ENCODE peak calls at places on chromosomes 16 and 17, in four cellular contexts. V, S, U and R are unnamed samples.

GRCh38 chr16:72189865-72190371 is 18.0 kb upstream of the PMFBP1 start:
- DNase-seq in V (no peak), S (no peak), U (no peak), R (no peak)

GRCh38 chr17:22463110-22463850 is 771.0 kb downstream of the KCNJ18 start:
- DNase-seq in V (no peak), S (no peak), U (no peak), R (no peak)

GRCh38 chr16:22688930-22689329 is 125.0 kb upstream of the HS3ST2 start:
- DNase-seq in V (no peak), S (no peak), U (no peak), R (no peak)

GRCh38 chr16:84751947-84752346 is 52.1 kb downstream of the USP10 start:
- DNase-seq in V (peak), S (no peak), U (no peak), R (no peak)

GRCh38 chr16:87531418-87531817 is 38.6 kb upstream of the ZCCHC14 start:
- DNase-seq in V (no peak), S (no peak), U (no peak), R (no peak)

GRCh38 chr17:79944821-79945391 is 90.8 kb downstream of the TBC1D16 start:
- DNase-seq in V (no peak), S (no peak), U (no peak), R (peak)

GRCh38 chr17:40563371-40564052 is 1.8 kb downstream of the CCR7 start:
- DNase-seq in V (no peak), S (no peak), U (no peak), R (no peak)

GRCh38 chr17:20944014-20944905 is 98.6 kb downstream of the USP22 start:
- DNase-seq in V (no peak), S (no peak), U (peak), R (peak)

GRCh38 chr17:21505819-21506815 is 130.0 kb downstream of the KCNJ12 start:
- DNase-seq in V (no peak), S (no peak), U (no peak), R (no peak)

GRCh38 chr16:69404275-69404805 is 18.5 kb upstream of the TERF2 start:
- DNase-seq in V (no peak), S (peak), U (peak), R (no peak)

GRCh38 chr17:34401165-34401564 is 38.1 kb upstream of the CCL1 start:
- DNase-seq in V (no peak), S (no peak), U (no peak), R (no peak)

GRCh38 chr16:1167276-1168107 is 14.6 kb downstream of the CACNA1H start:
- DNase-seq in V (no peak), S (no peak), U (no peak), R (peak)

GRCh38 chr16:75566889-75567255 is 693 bp downstream of the GABARAPL2 start:
- DNase-seq in V (no peak), S (peak), U (no peak), R (peak)

GRCh38 chr17:11144358-11145233 is 96.4 kb upstream of the SHISA6 start:
- DNase-seq in V (no peak), S (peak), U (peak), R (peak)

GRCh38 chr16:80294172-80294571 is 246.6 kb upstream of the DYNLRB2 start:
- DNase-seq in V (no peak), S (no peak), U (no peak), R (no peak)

GRCh38 chr16:3599922-3600321 is 11.5 kb downstream of the SLX4 start:
- DNase-seq in V (no peak), S (no peak), U (no peak), R (no peak)

GRCh38 chr16:64626771-64627170 is 495.1 kb downstream of the CDH11 start:
- DNase-seq in V (no peak), S (no peak), U (no peak), R (no peak)

GRCh38 chr16:27642753-27643152 is 92.8 kb downstream of the KATNIP start:
- DNase-seq in V (no peak), S (peak), U (peak), R (peak)

GRCh38 chr17:5618511-5618910 is 34.2 kb upstream of the NLRP1 start:
- DNase-seq in V (no peak), S (no peak), U (no peak), R (no peak)

GRCh38 chr17:36592316-36592710 is 634 bp downstream of the DHRS11 start:
- DNase-seq in V (no peak), S (peak), U (no peak), R (peak)

GRCh38 chr17:40303706-40304450 is 5.1 kb upstream of the RARA start:
- DNase-seq in V (no peak), S (no peak), U (no peak), R (no peak)

GRCh38 chr16:84820771-84821170 is 986 bp downstream of the CRISPLD2 start:
- DNase-seq in V (no peak), S (no peak), U (no peak), R (no peak)

GRCh38 chr16:705748-706188 is at the start of gene FBXL16:
- DNase-seq in V (no peak), S (peak), U (no peak), R (no peak)

GRCh38 chr17:32481193-32481592 is 5.6 kb upstream of the CDK5R1 start:
- DNase-seq in V (no peak), S (no peak), U (no peak), R (no peak)

GRCh38 chr17:75816693-75817092 is 27.5 kb downstream of the UNC13D start:
- DNase-seq in V (no peak), S (no peak), U (no peak), R (no peak)

GRCh38 chr17:53630638-53631037 is 192.1 kb upstream of the KIF2B start:
- DNase-seq in V (no peak), S (no peak), U (no peak), R (no peak)

GRCh38 chr16:75250809-75251279 is 580 bp downstream of the BCAR1 start:
- DNase-seq in V (no peak), S (peak), U (peak), R (no peak)

DNA sequence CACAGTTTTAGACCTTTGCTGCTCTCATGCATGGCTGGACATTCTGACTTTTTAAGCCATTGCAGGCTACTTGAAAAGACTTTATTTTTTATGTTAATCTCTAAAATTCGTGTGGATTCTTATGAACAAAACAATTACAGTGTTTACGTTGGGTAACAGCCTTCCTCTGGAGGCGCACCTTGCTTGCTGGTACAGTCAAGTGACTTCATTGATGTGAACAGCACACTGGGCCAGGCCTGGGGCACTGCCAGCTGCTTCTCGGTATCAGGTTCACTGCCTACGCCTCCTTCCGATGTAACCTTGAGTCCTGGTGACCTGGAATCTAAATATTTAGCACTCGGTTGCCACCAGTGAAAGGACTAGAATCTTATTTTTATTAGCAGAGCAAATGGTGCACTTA is 27.8 kb downstream of the MARCHF10 start:
- DNase-seq in V (no peak), S (no peak), U (no peak), R (no peak)
- TF ChIP-seq CREM in V (no peak), S (no peak), U (no peak), R (no peak)

GRCh38 chr17:43987131-43988021 is 17.0 kb upstream of the NAGS start:
- DNase-seq in V (no peak), S (no peak), U (no peak), R (no peak)
- TF ChIP-seq CREM in V (no peak), S (no peak), U (no peak), R (no peak)

GRCh38 chr17:82121660-82122629 is 23.9 kb upstream of the FASN start:
- DNase-seq in V (no peak), S (no peak), U (no peak), R (no peak)
- TF ChIP-seq CREM in V (no peak), S (no peak), U (no peak), R (no peak)

GRCh38 chr17:72296456-72296855 is 175.6 kb downstream of the SOX9 start:
- DNase-seq in V (no peak), S (no peak), U (no peak), R (no peak)
- TF ChIP-seq CREM in V (no peak), S (no peak), U (no peak), R (no peak)

GRCh38 chr16:14337303-14338191 is 266.4 kb downstream of the MRTFB start:
- DNase-seq in V (no peak), S (no peak), U (peak), R (no peak)
- TF ChIP-seq CREM in V (no peak), S (no peak), U (no peak), R (no peak)

GRCh38 chr17:69822314-69822875 is 252.6 kb upstream of the KCNJ16 start:
- DNase-seq in V (no peak), S (no peak), U (no peak), R (no peak)

DNA sequence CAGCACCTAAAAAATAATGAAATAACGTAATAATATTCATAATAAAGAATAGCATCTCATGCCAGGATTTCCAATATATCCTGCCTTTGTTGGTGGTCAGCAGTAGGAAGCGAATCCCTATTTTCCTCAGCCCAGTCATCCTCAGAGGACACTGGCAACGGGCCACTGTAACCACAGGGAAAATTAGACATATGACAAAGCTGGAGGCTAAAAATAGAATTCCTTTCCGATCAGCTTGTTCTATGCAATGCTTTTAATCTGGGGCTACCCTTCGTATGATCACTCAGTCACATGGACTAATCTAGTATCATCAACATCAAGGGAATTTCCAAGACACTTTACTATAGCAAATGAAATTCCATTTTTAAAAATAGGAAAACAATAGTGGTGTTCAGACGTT is 246.9 kb upstream of the KCNJ16 start:
- DNase-seq in V (no peak), S (no peak), U (no peak), R (no peak)
- TF ChIP-seq CREM in V (no peak), S (no peak), U (no peak), R (no peak)

DNA sequence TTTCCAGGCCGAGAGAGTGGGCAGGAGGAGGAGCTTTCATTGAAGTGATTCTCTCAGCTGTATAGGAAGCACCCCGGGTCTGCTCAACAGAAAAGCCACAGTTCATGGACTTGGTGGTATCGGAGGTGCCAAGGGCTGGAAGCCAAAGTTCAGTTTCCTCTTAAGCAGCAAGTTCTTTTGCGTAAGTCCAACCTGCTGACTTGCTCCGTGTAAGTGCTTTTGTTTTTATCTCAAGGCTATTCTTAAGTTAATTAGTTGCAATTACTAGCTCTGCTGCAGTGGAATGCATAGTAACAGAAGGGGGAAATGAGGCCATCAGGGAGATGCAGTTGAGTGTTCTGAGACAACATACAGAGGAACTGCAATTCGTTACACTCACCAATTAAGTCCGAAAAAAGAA is 44.6 kb downstream of the SMIM36 start:
- DNase-seq in V (peak), S (no peak), U (no peak), R (no peak)
- TF ChIP-seq CREM in V (no peak), S (no peak), U (no peak), R (no peak)

GRCh38 chr17:82914375-82914774 is 74.6 kb upstream of the ZNF750 start:
- DNase-seq in V (no peak), S (no peak), U (no peak), R (no peak)
- TF ChIP-seq CREM in V (no peak), S (no peak), U (no peak), R (no peak)

GRCh38 chr16:21654881-21655280 is 2.5 kb upstream of the IGSF6 start:
- DNase-seq in V (no peak), S (no peak), U (no peak), R (no peak)

GRCh38 chr16:21650517-21650916 is 1.9 kb downstream of the IGSF6 start:
- DNase-seq in V (no peak), S (no peak), U (no peak), R (no peak)

GRCh38 chr16:21652451-21652850 is at the start of gene IGSF6:
- DNase-seq in V (no peak), S (no peak), U (no peak), R (no peak)

GRCh38 chr16:21656795-21657768 is 4.7 kb upstream of the IGSF6 start:
- DNase-seq in V (peak), S (peak), U (peak), R (no peak)

GRCh38 chr16:21653571-21653970 is 1.2 kb upstream of the IGSF6 start:
- DNase-seq in V (no peak), S (no peak), U (no peak), R (no peak)
- TF ChIP-seq CREM in V (no peak), S (no peak), U (no peak), R (no peak)